ENCODE peak calls at places on chromosome 1, in nine cellular contexts. One of them, this sample, is unnamed.

GRCh38 chr1:25590096-25590824 is 26.3 kb upstream of the MAN1C1 start:
- DNase-seq in cardiac muscle cell: peak
- DNase-seq in fibroblast of mammary gland: peak
- DNase-seq in HFF-Myc: no peak
- DNase-seq in GM13976: no peak
- DNase-seq in nephron progenitor cell: no peak
- DNase-seq in foreskin fibroblast: no peak
- DNase-seq in heart left ventricle: no peak
- DNase-seq in AG09319: no peak
- DNase-seq in this sample: no peak

GRCh38 chr1:111727056-111727455 is 12.1 kb downstream of the INKA2 start:
- DNase-seq in GM13976: no peak
- DNase-seq in cardiac muscle cell: no peak
- DNase-seq in heart left ventricle: no peak
- DNase-seq in AG09319: no peak
- DNase-seq in foreskin fibroblast: no peak
- DNase-seq in fibroblast of mammary gland: no peak
- DNase-seq in HFF-Myc: no peak
- DNase-seq in nephron progenitor cell: no peak
- DNase-seq in this sample: no peak

GRCh38 chr1:39491146-39491921 is at the start of gene BMP8A:
- DNase-seq in AG09319: no peak
- DNase-seq in nephron progenitor cell: peak
- DNase-seq in heart left ventricle: peak
- DNase-seq in foreskin fibroblast: no peak
- DNase-seq in fibroblast of mammary gland: no peak
- DNase-seq in cardiac muscle cell: peak
- DNase-seq in HFF-Myc: no peak
- DNase-seq in GM13976: peak
- DNase-seq in this sample: peak

GRCh38 chr1:9494936-9495758 is 44.1 kb upstream of the SLC25A33 start:
- DNase-seq in foreskin fibroblast: no peak
- DNase-seq in fibroblast of mammary gland: peak
- DNase-seq in heart left ventricle: peak
- DNase-seq in AG09319: no peak
- DNase-seq in cardiac muscle cell: peak
- DNase-seq in GM13976: peak
- DNase-seq in HFF-Myc: no peak
- DNase-seq in nephron progenitor cell: peak
- DNase-seq in this sample: peak

GRCh38 chr1:66294692-66295384 is 239.1 kb upstream of the SGIP1 start:
- DNase-seq in GM13976: no peak
- DNase-seq in AG09319: no peak
- DNase-seq in HFF-Myc: no peak
- DNase-seq in cardiac muscle cell: peak
- DNase-seq in heart left ventricle: no peak
- DNase-seq in nephron progenitor cell: no peak
- DNase-seq in fibroblast of mammary gland: peak
- DNase-seq in foreskin fibroblast: no peak
- DNase-seq in this sample: peak

GRCh38 chr1:2497891-2498290 is 21.8 kb downstream of the PLCH2 start:
- DNase-seq in nephron progenitor cell: no peak
- DNase-seq in foreskin fibroblast: no peak
- DNase-seq in fibroblast of mammary gland: no peak
- DNase-seq in GM13976: no peak
- DNase-seq in HFF-Myc: no peak
- DNase-seq in heart left ventricle: no peak
- DNase-seq in cardiac muscle cell: no peak
- DNase-seq in AG09319: no peak
- DNase-seq in this sample: no peak

GRCh38 chr1:17831619-17832018 is 76.5 kb downstream of the ACTL8 start:
- DNase-seq in cardiac muscle cell: peak
- DNase-seq in GM13976: no peak
- DNase-seq in HFF-Myc: peak
- DNase-seq in heart left ventricle: peak
- DNase-seq in fibroblast of mammary gland: peak
- DNase-seq in AG09319: peak
- DNase-seq in foreskin fibroblast: peak
- DNase-seq in nephron progenitor cell: peak
- DNase-seq in this sample: peak

GRCh38 chr1:39955547-39956539 is 898 bp downstream of the MFSD2A start:
- DNase-seq in foreskin fibroblast: peak
- DNase-seq in fibroblast of mammary gland: peak
- DNase-seq in heart left ventricle: no peak
- DNase-seq in AG09319: no peak
- DNase-seq in cardiac muscle cell: peak
- DNase-seq in nephron progenitor cell: peak
- DNase-seq in HFF-Myc: no peak
- DNase-seq in GM13976: peak
- DNase-seq in this sample: peak

GRCh38 chr1:193569696-193570269 is 383.4 kb upstream of the B3GALT2 start:
- DNase-seq in cardiac muscle cell: peak
- DNase-seq in heart left ventricle: no peak
- DNase-seq in fibroblast of mammary gland: peak
- DNase-seq in foreskin fibroblast: peak
- DNase-seq in nephron progenitor cell: no peak
- DNase-seq in GM13976: no peak
- DNase-seq in HFF-Myc: peak
- DNase-seq in AG09319: no peak
- DNase-seq in this sample: peak

GRCh38 chr1:51515982-51516638 is 3.0 kb downstream of the EPS15 start:
- DNase-seq in fibroblast of mammary gland: no peak
- DNase-seq in foreskin fibroblast: no peak
- DNase-seq in cardiac muscle cell: no peak
- DNase-seq in heart left ventricle: no peak
- DNase-seq in HFF-Myc: no peak
- DNase-seq in AG09319: no peak
- DNase-seq in nephron progenitor cell: no peak
- DNase-seq in GM13976: no peak
- DNase-seq in this sample: no peak

GRCh38 chr1:30146448-30146847 is 576.9 kb downstream of the MATN1 start:
- DNase-seq in heart left ventricle: peak
- DNase-seq in fibroblast of mammary gland: no peak
- DNase-seq in AG09319: no peak
- DNase-seq in cardiac muscle cell: no peak
- DNase-seq in HFF-Myc: no peak
- DNase-seq in GM13976: no peak
- DNase-seq in foreskin fibroblast: no peak
- DNase-seq in nephron progenitor cell: no peak
- DNase-seq in this sample: no peak

DNA sequence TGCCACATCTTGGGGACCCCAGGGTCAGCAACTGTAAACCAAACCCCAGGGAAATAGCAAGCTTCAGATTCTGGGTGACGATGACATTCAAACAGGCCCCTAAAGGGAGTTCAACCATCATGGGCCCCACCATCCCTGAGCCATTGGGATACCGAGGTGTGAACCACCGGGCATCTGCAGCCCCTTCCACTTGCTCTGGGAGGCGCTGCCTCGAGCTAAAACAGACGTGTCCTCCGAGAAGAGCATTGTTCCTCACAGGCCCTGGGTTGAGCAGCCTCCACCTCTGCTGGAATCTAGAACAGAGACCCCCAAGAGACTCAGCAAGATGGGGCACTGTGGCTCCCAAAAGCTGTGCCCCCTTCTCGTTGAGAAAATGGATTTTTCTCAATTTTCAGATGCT is 19.0 kb upstream of the EFHD2 start:
- DNase-seq in fibroblast of mammary gland: no peak
- DNase-seq in AG09319: no peak
- DNase-seq in HFF-Myc: no peak
- DNase-seq in foreskin fibroblast: no peak
- DNase-seq in heart left ventricle: no peak
- DNase-seq in cardiac muscle cell: no peak
- DNase-seq in nephron progenitor cell: no peak
- DNase-seq in GM13976: no peak
- DNase-seq in this sample: no peak
- TF ChIP-seq CTCF in fibroblast of mammary gland: no peak
- TF ChIP-seq CTCF in AG09319: no peak
- TF ChIP-seq CTCF in HFF-Myc: no peak
- TF ChIP-seq CTCF in foreskin fibroblast: no peak
- TF ChIP-seq CTCF in heart left ventricle: no peak
- TF ChIP-seq CTCF in cardiac muscle cell: no peak
- TF ChIP-seq CTCF in nephron progenitor cell: no peak
- TF ChIP-seq CTCF in GM13976: no peak
- TF ChIP-seq CTCF in this sample: no peak

DNA sequence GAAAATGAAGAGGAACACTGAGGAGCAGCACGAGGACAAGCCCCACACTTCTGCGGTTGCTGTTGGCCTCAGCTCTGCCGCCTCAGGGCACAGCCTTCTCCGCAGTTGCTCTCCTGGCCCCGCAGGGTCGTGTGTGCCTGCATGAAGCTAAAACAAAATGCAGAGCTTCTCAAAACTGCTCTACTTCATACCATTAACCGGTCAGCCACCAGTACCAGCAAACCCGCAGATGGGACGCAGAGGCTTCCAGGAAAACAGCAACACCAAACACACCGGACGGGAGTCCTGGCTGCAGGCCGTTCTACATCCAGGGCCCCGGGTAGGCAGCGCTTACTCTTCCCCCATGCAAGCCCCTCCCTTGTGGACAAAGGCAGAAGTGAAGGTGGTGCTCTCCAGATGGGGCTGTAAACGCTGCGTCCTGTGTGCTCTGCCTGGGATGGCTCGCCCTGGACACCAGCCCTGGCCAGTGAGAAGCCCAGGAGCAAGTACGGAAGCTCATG is 7.1 kb upstream of the C1orf159 start:
- DNase-seq in cardiac muscle cell: peak
- DNase-seq in AG09319: no peak
- DNase-seq in GM13976: no peak
- DNase-seq in nephron progenitor cell: no peak
- DNase-seq in foreskin fibroblast: peak
- DNase-seq in HFF-Myc: no peak
- DNase-seq in fibroblast of mammary gland: no peak
- DNase-seq in heart left ventricle: no peak
- DNase-seq in this sample: no peak
- TF ChIP-seq CTCF in cardiac muscle cell: no peak
- TF ChIP-seq CTCF in AG09319: no peak
- TF ChIP-seq CTCF in GM13976: no peak
- TF ChIP-seq CTCF in nephron progenitor cell: no peak
- TF ChIP-seq CTCF in foreskin fibroblast: no peak
- TF ChIP-seq CTCF in HFF-Myc: no peak
- TF ChIP-seq CTCF in fibroblast of mammary gland: no peak
- TF ChIP-seq CTCF in heart left ventricle: no peak
- TF ChIP-seq CTCF in this sample: no peak

DNA sequence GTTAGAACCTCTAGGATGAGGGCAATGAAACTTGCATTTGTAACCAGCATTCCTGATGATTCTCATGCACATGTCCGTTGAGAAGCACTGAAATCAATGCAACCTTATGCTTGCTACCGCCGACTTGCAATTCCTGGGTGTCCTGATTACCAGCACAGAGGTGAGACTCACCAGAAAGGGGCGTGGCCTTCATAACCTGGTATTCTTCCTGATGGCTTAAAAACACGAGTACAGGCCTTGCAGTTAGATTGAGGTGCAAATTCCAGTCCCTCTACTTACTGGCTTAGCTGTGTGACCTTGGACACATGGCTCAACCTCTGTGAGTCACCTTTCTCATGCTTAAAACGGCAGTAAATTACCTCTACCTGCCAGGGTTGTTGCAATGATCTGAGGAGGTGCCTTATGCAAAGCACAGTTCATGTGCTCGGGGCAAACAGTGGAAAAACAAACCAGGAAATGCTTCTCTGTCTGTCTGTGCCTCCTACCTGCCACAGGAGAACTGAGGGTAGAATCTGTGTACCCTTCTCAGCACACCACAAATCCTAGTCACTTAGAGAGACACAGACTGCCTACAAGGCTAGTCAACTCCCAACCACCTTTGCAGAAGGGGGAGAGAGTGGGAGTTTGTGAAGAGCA is 39.1 kb upstream of the ECE1 start:
- DNase-seq in nephron progenitor cell: no peak
- DNase-seq in HFF-Myc: no peak
- DNase-seq in foreskin fibroblast: no peak
- DNase-seq in GM13976: no peak
- DNase-seq in cardiac muscle cell: no peak
- DNase-seq in heart left ventricle: no peak
- DNase-seq in fibroblast of mammary gland: peak
- DNase-seq in AG09319: no peak
- DNase-seq in this sample: peak
- TF ChIP-seq CTCF in nephron progenitor cell: no peak
- TF ChIP-seq CTCF in HFF-Myc: no peak
- TF ChIP-seq CTCF in foreskin fibroblast: no peak
- TF ChIP-seq CTCF in GM13976: no peak
- TF ChIP-seq CTCF in cardiac muscle cell: no peak
- TF ChIP-seq CTCF in heart left ventricle: no peak
- TF ChIP-seq CTCF in fibroblast of mammary gland: no peak
- TF ChIP-seq CTCF in AG09319: no peak
- TF ChIP-seq CTCF in this sample: peak

DNA sequence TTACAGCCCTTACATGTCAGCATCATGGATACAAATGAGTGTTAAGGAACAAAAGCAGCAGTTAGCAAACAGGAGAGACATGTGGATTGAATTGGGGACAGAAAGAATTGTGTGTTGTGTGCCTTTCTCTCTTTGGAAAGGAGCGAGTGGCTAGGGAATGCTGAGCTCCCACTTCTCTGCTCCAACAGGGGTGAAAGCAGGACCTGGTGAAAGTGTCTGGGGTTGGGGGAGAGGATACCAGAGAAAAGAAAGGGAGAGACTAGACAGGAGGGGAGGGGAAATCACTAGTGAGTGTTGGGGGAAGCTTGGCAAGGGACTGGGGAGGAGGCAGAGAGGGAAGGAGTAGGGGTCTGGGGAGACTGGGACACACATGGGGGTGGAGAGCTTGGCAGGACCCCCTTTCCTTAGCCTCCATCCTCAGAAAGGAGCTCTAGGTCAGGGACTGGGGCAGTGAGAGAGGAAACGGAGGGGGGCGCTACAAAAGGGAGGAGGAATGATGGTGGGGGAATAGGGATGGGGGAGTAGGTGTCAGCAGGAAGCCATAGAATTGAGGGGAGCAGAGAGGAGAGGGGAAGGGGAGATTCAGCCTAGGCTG is 2.2 kb downstream of the KIRREL1 start:
- DNase-seq in AG09319: no peak
- DNase-seq in fibroblast of mammary gland: no peak
- DNase-seq in heart left ventricle: no peak
- DNase-seq in GM13976: no peak
- DNase-seq in nephron progenitor cell: no peak
- DNase-seq in cardiac muscle cell: no peak
- DNase-seq in foreskin fibroblast: no peak
- DNase-seq in HFF-Myc: no peak
- DNase-seq in this sample: no peak
- TF ChIP-seq CTCF in AG09319: peak
- TF ChIP-seq CTCF in fibroblast of mammary gland: peak
- TF ChIP-seq CTCF in heart left ventricle: no peak
- TF ChIP-seq CTCF in GM13976: no peak
- TF ChIP-seq CTCF in nephron progenitor cell: no peak
- TF ChIP-seq CTCF in cardiac muscle cell: peak
- TF ChIP-seq CTCF in foreskin fibroblast: peak
- TF ChIP-seq CTCF in HFF-Myc: peak
- TF ChIP-seq CTCF in this sample: no peak